ENCODE peak calls at places on chromosome 6, in four cellular contexts. T is cardiac muscle cell; O is heart right ventricle; M is CD8-positive, alpha-beta T cell. P is an unnamed sample.
A peak's percentile ranks its signal among the peaks of the same experiment; 100 is the strongest.

GRCh38 chr6:99151634-99152344 is 197.7 kb downstream of the FAXC start:
- DNase-seq in T (peak; percentile 59), O (peak; percentile 34), M (no peak), P (peak; percentile 27)

GRCh38 chr6:146870765-146871164 is 272.0 kb downstream of the ADGB start:
- DNase-seq in T (no peak), O (no peak), M (no peak), P (no peak)

GRCh38 chr6:38143191-38144154 is 323.9 kb downstream of the ZFAND3 start:
- DNase-seq in O (no peak), T (peak; percentile 26), M (no peak), P (no peak)

GRCh38 chr6:66970373-66970772 is 1263.3 kb upstream of the EYS start:
- DNase-seq in O (no peak), M (no peak), T (no peak), P (no peak)

GRCh38 chr6:108166664-108167448 is 1.0 kb downstream of the NR2E1 start:
- DNase-seq in O (no peak), T (no peak), M (no peak), P (no peak)

GRCh38 chr6:95143408-95144180 is 433.7 kb upstream of the MANEA start:
- DNase-seq in O (no peak), T (no peak), M (no peak), P (no peak)

GRCh38 chr6:143673638-143674037 is 4.1 kb upstream of the PHACTR2 start:
- DNase-seq in O (no peak), T (no peak), M (no peak), P (peak; percentile 56)

GRCh38 chr6:41022294-41022693 is 16.7 kb downstream of the UNC5CL start:
- DNase-seq in O (no peak), T (no peak), M (no peak), P (no peak)

GRCh38 chr6:42352856-42353564 is 98.7 kb downstream of the TRERF1 start:
- DNase-seq in M (no peak), T (no peak), O (no peak), P (no peak)

GRCh38 chr6:41576667-41577066 is 30.5 kb downstream of the FOXP4 start:
- DNase-seq in T (no peak), M (no peak), O (no peak), P (no peak)

GRCh38 chr6:43771858-43772570 is 2.0 kb downstream of the VEGFA start:
- DNase-seq in O (peak; percentile 80), M (no peak), T (peak; percentile 51), P (peak; percentile 74)

GRCh38 chr6:25945175-25945574 is 14.7 kb upstream of the SLC17A2 start:
- DNase-seq in M (no peak), O (no peak), T (no peak), P (no peak)

DNA sequence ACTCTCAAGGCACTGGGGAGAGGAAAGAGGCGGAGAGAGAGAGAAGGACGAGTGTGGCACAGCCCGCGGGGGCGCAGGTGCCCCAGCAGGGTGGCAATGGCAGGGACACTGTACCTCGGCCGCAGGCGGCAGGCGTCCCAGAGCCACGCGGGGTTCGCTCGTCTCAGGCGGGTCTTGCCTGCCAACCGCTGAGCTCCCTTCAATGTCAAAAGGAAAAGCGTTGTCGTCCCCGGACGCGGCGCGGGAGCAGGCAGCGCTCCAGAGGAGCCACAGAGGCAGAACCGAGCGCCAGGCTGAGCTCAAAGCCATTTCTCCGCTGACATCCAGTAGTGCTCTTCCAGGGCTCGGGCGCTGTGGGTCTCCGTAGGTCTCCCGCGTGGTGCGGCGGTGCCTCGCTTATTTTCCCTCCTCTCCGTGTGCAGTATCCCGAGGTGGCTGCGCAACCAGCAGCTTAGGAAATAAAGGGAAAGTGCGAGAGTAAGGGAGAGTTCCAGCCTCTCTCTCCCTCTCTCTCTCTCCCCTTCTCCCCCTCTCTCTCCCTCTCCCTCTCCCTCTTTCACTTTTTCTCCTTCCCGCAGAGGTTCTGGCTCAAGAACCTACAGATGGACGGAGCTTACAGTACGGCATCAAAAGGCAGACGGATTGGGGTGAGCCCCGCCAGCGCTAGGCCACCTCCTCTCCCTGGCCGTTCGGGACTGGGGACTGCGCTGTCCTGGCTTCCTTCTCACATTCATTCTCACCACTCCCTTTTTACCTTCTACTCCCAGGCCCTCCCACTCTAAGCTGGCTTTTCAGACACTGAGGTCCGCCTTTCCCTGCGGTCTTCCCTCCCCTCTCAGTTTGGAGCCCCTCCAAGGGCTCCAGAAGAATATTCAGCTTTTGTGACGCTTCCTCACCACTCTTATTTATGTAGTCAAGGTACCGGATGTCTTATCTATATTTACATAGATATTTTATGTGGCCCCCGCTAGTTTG is at the start of gene LAMA4:
- DNase-seq in M (no peak), O (peak; percentile 72), T (peak; percentile 69), P (no peak)
- H3K4me3 ChIP-seq in M (peak within 1 kb of the TSS; percentile 22), O (peak within 1 kb of the TSS; percentile 79), T (peak within 1 kb of the TSS; percentile 94), P (peak within 1 kb of the TSS; percentile 44)

DNA sequence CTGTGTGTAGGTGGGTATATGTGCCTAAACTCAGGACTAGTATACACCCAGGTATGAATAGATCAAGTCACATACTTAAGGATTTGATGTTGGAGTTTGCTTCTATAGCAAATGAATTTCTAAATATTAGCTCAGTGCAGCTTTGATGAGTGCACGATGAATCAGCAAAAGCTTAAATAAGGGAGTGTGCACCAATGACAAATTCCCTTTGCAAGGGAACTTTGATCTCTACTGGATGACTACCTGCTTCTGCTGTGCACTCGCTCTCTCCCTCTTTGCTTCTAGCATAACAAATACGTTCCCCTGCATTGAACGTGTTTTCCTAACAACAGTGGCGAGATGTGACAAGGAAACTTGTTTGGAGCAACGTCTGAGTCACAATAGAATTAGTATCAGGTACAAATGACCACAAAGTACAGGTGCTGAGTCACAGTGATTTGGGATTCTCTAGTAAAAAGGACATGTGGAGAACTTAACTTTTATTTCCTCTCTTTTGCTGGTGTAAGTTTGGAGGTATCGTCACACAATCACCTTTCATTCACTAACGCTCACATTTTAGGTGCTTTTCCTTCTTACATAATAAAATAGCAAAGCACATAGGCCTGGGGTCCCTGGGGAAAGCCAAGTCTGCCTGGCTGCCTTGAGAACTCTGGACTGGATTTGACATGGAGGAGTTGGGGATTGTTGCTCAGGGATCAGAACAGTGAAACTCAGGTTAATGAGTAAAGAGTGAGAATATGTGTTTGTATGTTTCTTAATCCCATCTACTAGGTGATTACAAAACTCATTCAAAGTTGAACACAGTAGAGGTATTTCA is 49.7 kb downstream of the KLHL31 start:
- DNase-seq in O (no peak), M (no peak), T (no peak), P (peak; percentile 96)
- H3K27ac ChIP-seq in O (no peak overlapping the region), M (no peak overlapping the region), T (no peak overlapping the region), P (peak overlapping the region; percentile 69)

GRCh38 chr6:133888931-133889556 is at the start of gene TCF21:
- DNase-seq in M (no peak), T (no peak), O (peak; percentile 54), P (no peak)
- H3K4me3 ChIP-seq in M (no peak within 1 kb of the TSS), T (peak within 1 kb of the TSS; percentile 20), O (peak within 1 kb of the TSS; percentile 53), P (peak within 1 kb of the TSS; percentile 29)

GRCh38 chr6:14254505-14254904 is 136.9 kb downstream of the CD83 start:
- DNase-seq in O (no peak), T (no peak), M (no peak), P (no peak)

GRCh38 chr6:14246876-14247275 is 129.3 kb downstream of the CD83 start:
- DNase-seq in M (no peak), T (no peak), O (no peak), P (no peak)

GRCh38 chr6:14252271-14252850 is 134.8 kb downstream of the CD83 start:
- DNase-seq in T (no peak), O (no peak), M (no peak), P (no peak)

GRCh38 chr6:14255916-14256315 is 138.3 kb downstream of the CD83 start:
- DNase-seq in T (no peak), M (no peak), O (no peak), P (no peak)

DNA sequence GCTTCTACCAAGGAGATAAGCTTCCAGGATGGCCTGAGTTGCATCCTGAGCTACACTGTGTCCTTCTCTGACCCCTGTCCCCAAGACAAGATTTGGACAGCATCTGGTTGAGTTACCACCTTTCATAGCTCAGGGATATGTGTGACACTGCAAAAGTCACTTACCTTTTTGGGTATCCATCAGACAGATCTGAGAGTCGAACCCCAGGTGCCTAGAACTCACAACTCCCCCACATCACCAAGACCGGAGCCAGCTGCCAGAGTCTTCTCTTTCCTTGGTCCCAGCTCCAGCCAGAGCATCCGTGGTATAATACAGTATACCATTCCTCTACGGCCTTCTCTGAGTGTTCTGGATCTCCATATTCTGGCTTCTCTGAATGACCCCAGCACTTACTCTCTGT is 133.0 kb downstream of the CD83 start:
- DNase-seq in T (no peak), O (no peak), M (no peak), P (no peak)
- H3K27ac ChIP-seq in T (no peak overlapping the region), O (no peak overlapping the region), M (no peak overlapping the region), P (no peak overlapping the region)

DNA sequence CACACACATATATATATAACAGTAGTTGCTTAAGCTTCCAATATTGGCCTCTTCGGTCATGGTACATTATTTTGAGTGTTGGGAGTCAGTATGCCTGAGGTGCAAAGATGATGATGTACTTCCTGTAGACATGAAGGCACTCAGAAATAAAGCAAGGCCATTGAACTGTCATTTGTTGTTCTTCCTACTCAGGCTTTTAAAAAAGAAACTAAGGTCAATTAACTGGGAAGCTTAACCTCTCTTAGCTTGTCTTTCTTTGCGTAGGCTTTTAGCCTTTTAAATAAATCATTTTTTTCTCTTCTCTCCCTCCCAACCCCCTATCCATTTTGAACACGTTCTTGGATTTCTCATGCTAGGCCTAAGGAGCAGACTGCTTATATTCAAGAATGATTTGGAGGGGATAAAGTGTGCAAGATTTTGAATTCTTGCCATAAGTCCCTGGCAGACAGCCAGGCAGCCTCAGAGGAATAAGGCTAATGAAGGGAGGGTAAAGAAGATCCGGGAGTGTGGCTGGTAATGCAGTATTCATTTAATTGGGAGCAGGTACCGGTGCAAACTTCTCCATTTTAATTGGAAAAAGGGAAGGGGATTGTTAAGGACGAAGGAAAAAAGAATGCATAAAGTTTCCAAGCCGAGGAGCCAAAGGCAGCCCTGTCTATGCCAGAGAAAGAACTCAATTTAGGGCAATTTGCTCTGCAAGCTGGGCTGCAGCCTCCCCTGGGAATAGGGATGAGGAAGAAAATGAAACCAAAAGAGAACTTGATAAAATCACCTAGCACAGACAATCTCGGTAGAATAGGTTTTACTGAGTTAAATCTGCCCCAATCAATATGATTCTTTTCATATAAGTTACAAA is 343.8 kb upstream of the MMS22L start:
- DNase-seq in O (no peak), T (no peak), M (no peak), P (no peak)
- H3K4me3 ChIP-seq in O (no peak overlapping the region), T (no peak overlapping the region), M (no peak overlapping the region), P (no peak overlapping the region)

P was measured in small intestine.